ENCODE peak calls at places on chromosomes 12 and 14, in ten cellular contexts. Q is stomach, O is tibial artery, S is right atrium auricular region, K is transverse colon, V is heart right ventricle, M is endodermal cell, N is GM12878, A is breast epithelium, G is IMR-90. I is an unnamed sample. For H3K36me3, the result is how much of the 10 kb centered on the place peaks cover.

GRCh38 chr12:112837629-112838191 is 46.2 kb downstream of the RPH3A start:
- DNase-seq in G (peak), O (no peak), N (no peak), M (no peak), A (no peak), K (no peak), Q (no peak), S (no peak), V (no peak), I (no peak)

GRCh38 chr14:64755661-64756265 is 51.5 kb downstream of the PLEKHG3 start:
- DNase-seq in O (no peak), N (no peak), S (no peak), M (no peak), A (no peak), Q (no peak), K (peak), G (peak), V (no peak), I (no peak)

GRCh38 chr14:72554994-72555608 is 338.8 kb downstream of the DPF3 start:
- DNase-seq in G (no peak), K (no peak), O (no peak), V (no peak), N (no peak), Q (no peak), S (no peak), A (no peak), M (peak), I (no peak)

GRCh38 chr12:104163631-104164030 is 25.6 kb upstream of the NFYB start:
- DNase-seq in K (no peak), G (no peak), Q (no peak), O (no peak), M (no peak), A (no peak), S (no peak), V (no peak), N (no peak), I (no peak)

GRCh38 chr12:24661657-24662096 is 287.2 kb downstream of the BCAT1 start:
- DNase-seq in K (peak), V (no peak), Q (peak), G (peak), A (no peak), O (peak), S (no peak), N (no peak), M (no peak), I (peak)

GRCh38 chr12:28543021-28543890 is 353.0 kb downstream of the CCDC91 start:
- DNase-seq in M (no peak), O (no peak), N (peak), K (no peak), G (no peak), A (no peak), S (no peak), Q (no peak), V (no peak), I (no peak)

GRCh38 chr12:102080842-102081241 is 19.1 kb upstream of the WASHC3 start:
- DNase-seq in M (no peak), N (no peak), A (no peak), O (no peak), S (no peak), Q (no peak), V (no peak), K (no peak), G (no peak), I (no peak)

GRCh38 chr12:105676694-105677093 is 346.2 kb downstream of the C12orf75 start:
- DNase-seq in K (peak), O (peak), Q (peak), N (no peak), M (no peak), S (no peak), V (peak), A (no peak), G (no peak), I (peak)

GRCh38 chr12:41277019-41277770 is 89.1 kb downstream of the PDZRN4 start:
- DNase-seq in G (peak), A (no peak), M (peak), Q (no peak), V (no peak), K (no peak), S (no peak), O (no peak), N (no peak), I (no peak)

GRCh38 chr12:112788205-112788604 is 3.3 kb upstream of the RPH3A start:
- DNase-seq in V (no peak), S (no peak), A (no peak), M (no peak), K (no peak), Q (no peak), O (no peak), G (no peak), N (no peak), I (no peak)

GRCh38 chr14:76918751-76919421 is 92.7 kb downstream of the LRRC74A start:
- DNase-seq in O (peak), M (peak), Q (peak), N (no peak), A (peak), K (peak), V (peak), G (peak), S (peak), I (peak)

GRCh38 chr12:99004799-99005474 is 359.8 kb downstream of the APAF1 start:
- DNase-seq in O (no peak), Q (no peak), G (no peak), A (no peak), M (no peak), V (no peak), S (no peak), K (no peak), N (no peak), I (no peak)

GRCh38 chr14:37974421-37974820 is 233.3 kb upstream of the SSTR1 start:
- DNase-seq in G (no peak), Q (no peak), K (no peak), V (no peak), A (no peak), N (no peak), O (no peak), M (no peak), S (no peak), I (no peak)

GRCh38 chr12:120181991-120182631 is 12.4 kb downstream of the GCN1 start:
- DNase-seq in N (no peak), A (no peak), G (peak), O (no peak), K (no peak), M (peak), S (no peak), V (no peak), Q (no peak), I (peak)

GRCh38 chr14:23727566-23728335 is 91.6 kb downstream of the DHRS2 start:
- DNase-seq in K (no peak), S (no peak), G (peak), M (peak), N (no peak), A (no peak), V (no peak), O (no peak), Q (no peak), I (no peak)

GRCh38 chr14:104844306-104845032 is 20.6 kb upstream of the CEP170B start:
- DNase-seq in Q (no peak), M (peak), G (no peak), A (peak), S (no peak), K (no peak), N (no peak), O (no peak), V (no peak), I (no peak)

GRCh38 chr14:85934123-85934885 is 404.4 kb downstream of the FLRT2 start:
- DNase-seq in N (peak), Q (peak), G (no peak), S (no peak), M (no peak), V (peak), A (no peak), O (no peak), K (peak), I (no peak)

GRCh38 chr12:58341791-58342190 is 400.4 kb downstream of the ATP23 start:
- DNase-seq in N (no peak), M (no peak), K (no peak), V (no peak), O (no peak), G (peak), Q (no peak), A (no peak), S (no peak), I (no peak)

GRCh38 chr12:45415393-45415817 is 199.5 kb downstream of the ANO6 start:
- DNase-seq in O (peak), Q (no peak), N (peak), V (peak), S (peak), M (no peak), A (no peak), G (peak), K (no peak), I (no peak)

GRCh38 chr14:69615471-69616407 is 4.3 kb downstream of the SUSD6 start:
- DNase-seq in G (peak), K (peak), N (peak), A (no peak), V (peak), O (peak), M (no peak), S (peak), Q (peak), I (peak)

GRCh38 chr14:60221441-60221840 is 27.6 kb upstream of the PPM1A start:
- DNase-seq in S (no peak), K (no peak), A (no peak), V (no peak), M (no peak), N (no peak), Q (no peak), G (no peak), O (no peak), I (no peak)

GRCh38 chr14:52031781-52032180 is 37.1 kb downstream of the NID2 start:
- DNase-seq in K (no peak), Q (no peak), O (peak), G (peak), N (no peak), V (peak), A (no peak), M (no peak), S (no peak), I (no peak)

GRCh38 chr12:94640134-94640928 is 10.0 kb downstream of the TMCC3 start:
- DNase-seq in G (peak), S (no peak), O (no peak), M (no peak), K (peak), V (no peak), Q (no peak), A (no peak), N (peak), I (no peak)

GRCh38 chr12:16307843-16308475 is 30.5 kb upstream of the SLC15A5 start:
- DNase-seq in K (no peak), Q (no peak), A (no peak), V (no peak), S (no peak), N (no peak), G (no peak), M (no peak), O (no peak), I (no peak)

GRCh38 chr14:22838631-22839041 is 2.3 kb downstream of the MMP14 start:
- DNase-seq in O (no peak), V (peak), K (peak), M (no peak), A (no peak), S (no peak), G (peak), N (no peak), Q (no peak), I (no peak)

GRCh38 chr14:77681196-77682157 is 26.3 kb downstream of the ALKBH1 start:
- DNase-seq in G (peak), V (no peak), M (no peak), O (no peak), S (no peak), K (peak), Q (peak), N (no peak), A (no peak), I (no peak)

GRCh38 chr12:9798008-9798619 is 29.2 kb upstream of the KLRF1 start:
- DNase-seq in O (no peak), G (peak), V (no peak), A (no peak), N (peak), K (peak), Q (peak), M (peak), S (no peak), I (peak)

GRCh38 chr12:12350868-12351463 is 924 bp upstream of the MANSC1 start:
- DNase-seq in Q (no peak), K (peak), N (no peak), G (peak), V (no peak), S (no peak), M (peak), O (no peak), A (no peak), I (no peak)
- H3K4me3 ChIP-seq in Q (no peak), K (no peak), N (peak), G (no peak), V (no peak), S (peak), M (peak), O (no peak), A (no peak), I (no peak)

GRCh38 chr12:130799051-130799450 is 40.0 kb downstream of the STX2 start:
- DNase-seq in M (no peak), G (peak), O (no peak), Q (no peak), K (no peak), S (no peak), N (no peak), V (no peak), A (no peak), I (no peak)
- TF ChIP-seq CTCF in M (no peak), G (no peak), O (no peak), Q (no peak), K (no peak), S (no peak), N (no peak), V (no peak), A (no peak), I (no peak)

GRCh38 chr12:53467880-53468279 is 16.0 kb downstream of the PCBP2 start:
- DNase-seq in M (no peak), Q (no peak), G (no peak), O (no peak), V (no peak), S (no peak), N (no peak), K (no peak), A (no peak), I (no peak)

GRCh38 chr12:53465679-53466078 is 13.8 kb downstream of the PCBP2 start:
- DNase-seq in O (no peak), G (no peak), K (no peak), A (no peak), S (no peak), Q (no peak), V (no peak), M (no peak), N (no peak), I (no peak)

GRCh38 chr12:53466640-53467039 is 14.7 kb downstream of the PCBP2 start:
- DNase-seq in Q (no peak), S (no peak), M (no peak), G (no peak), A (no peak), K (no peak), V (no peak), O (no peak), N (no peak), I (no peak)

GRCh38 chr12:53468286-53468685 is 16.4 kb downstream of the PCBP2 start:
- DNase-seq in K (no peak), N (no peak), M (no peak), Q (no peak), G (no peak), O (no peak), A (no peak), V (no peak), S (no peak), I (no peak)

DNA sequence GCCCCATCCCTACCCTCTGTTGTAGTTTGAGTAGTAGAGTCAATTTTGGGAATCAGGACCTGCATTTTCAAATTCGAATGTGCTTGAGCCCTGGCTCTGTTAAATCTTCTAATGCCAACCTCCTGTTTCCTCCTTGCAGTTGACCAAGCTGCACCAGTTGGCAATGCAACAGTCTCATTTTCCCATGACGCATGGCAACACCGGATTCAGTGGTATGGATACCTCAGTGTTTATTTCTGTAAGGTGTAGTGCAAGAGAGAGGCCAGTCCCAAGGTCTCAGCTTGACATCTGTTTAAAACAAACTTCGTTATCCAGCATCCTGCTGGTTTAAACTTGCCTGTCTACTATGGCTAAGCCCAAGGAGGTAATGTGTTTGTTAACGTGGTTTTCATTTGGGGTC is 15.2 kb downstream of the PCBP2 start:
- DNase-seq in O (no peak), M (no peak), Q (no peak), V (no peak), N (no peak), S (no peak), G (no peak), A (no peak), K (no peak), I (no peak)
- H3K36me3 ChIP-seq in O (half or more), M (half or more), Q (half or more), V (half or more), N (under half), S (half or more), G (half or more), A (under half), K (half or more), I (half or more)

GRCh38 chr12:11755311-11755930 is 105.9 kb downstream of the ETV6 start:
- DNase-seq in G (peak), N (no peak), S (no peak), M (no peak), O (no peak), K (no peak), V (no peak), Q (no peak), A (no peak), I (no peak)
- H3K4me3 ChIP-seq in G (no peak), N (no peak), S (no peak), M (no peak), O (peak), K (no peak), V (no peak), Q (no peak), A (no peak), I (no peak)

DNA sequence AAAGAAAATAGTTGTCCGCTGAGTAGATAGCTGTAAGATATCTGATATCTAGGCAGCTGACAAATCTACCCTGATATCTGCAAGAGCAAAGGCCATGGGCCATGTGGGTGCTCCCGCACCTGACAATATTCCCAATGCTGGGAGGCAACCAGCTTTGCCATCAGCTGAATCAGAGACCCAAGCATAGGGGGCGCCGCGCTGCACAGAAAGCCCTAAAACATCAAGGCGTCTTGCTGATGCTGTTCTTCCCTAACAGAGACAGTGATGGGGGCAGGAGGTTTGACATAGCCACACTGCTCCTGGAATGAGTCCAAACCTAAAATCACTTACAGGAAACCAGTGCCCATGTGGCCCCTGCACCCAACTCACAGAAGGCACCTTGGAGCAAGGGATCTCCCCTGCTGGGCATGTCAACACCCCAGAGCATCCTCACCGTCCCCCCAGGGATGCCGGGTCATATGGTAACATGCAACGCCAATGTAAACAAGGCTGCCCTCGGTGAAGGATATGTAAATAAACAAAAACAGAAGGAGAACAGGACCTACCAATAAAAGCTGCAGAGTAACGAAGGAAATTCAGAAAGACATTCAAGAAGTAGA is 199.5 kb downstream of the TMEM132D start:
- DNase-seq in M (peak), V (no peak), G (no peak), A (no peak), N (no peak), Q (no peak), K (no peak), S (no peak), O (no peak), I (no peak)
- TF ChIP-seq CTCF in M (peak), V (no peak), G (no peak), A (no peak), N (no peak), Q (no peak), K (no peak), S (no peak), O (no peak), I (no peak)

I was measured in lung.